ENCODE peak calls at places on chromosome 18, in eight cellular contexts. C is stomach, Q is GM06990, O is adrenal gland, I is IMR-90, U is endothelial cell, W is cardiac fibroblast, D is Calu3. T is an unnamed sample.

GRCh38 chr18:76553715-76554603 is 58.9 kb upstream of the ZNF516 start:
- DNase-seq in C (no peak), Q (no peak), O (no peak), I (peak), U (no peak), W (peak), D (no peak), T (no peak)

GRCh38 chr18:30359521-30359920 is 683.0 kb downstream of the DSC3 start:
- DNase-seq in C (no peak), Q (no peak), O (no peak), I (no peak), U (no peak), W (no peak), D (peak), T (no peak)

GRCh38 chr18:57915848-57916596 is 112.9 kb upstream of the ATP8B1 start:
- DNase-seq in C (no peak), Q (no peak), O (no peak), I (peak), U (peak), W (peak), D (peak), T (no peak)

GRCh38 chr18:48730010-48730409 is 191.2 kb downstream of the CTIF start:
- DNase-seq in C (no peak), Q (no peak), O (no peak), I (no peak), U (no peak), W (no peak), D (no peak), T (no peak)

GRCh38 chr18:46677609-46678470 is 20.8 kb upstream of the LOXHD1 start:
- DNase-seq in C (no peak), Q (no peak), O (peak), I (no peak), U (no peak), W (peak), D (no peak), T (peak)

GRCh38 chr18:71022389-71022788 is 733.5 kb downstream of the SOCS6 start:
- DNase-seq in C (no peak), Q (no peak), O (no peak), I (no peak), U (no peak), W (no peak), D (no peak), T (no peak)

GRCh38 chr18:28267878-28268625 is 91.1 kb upstream of the CDH2 start:
- DNase-seq in C (no peak), Q (no peak), O (no peak), I (peak), U (no peak), W (peak), D (no peak), T (no peak)

GRCh38 chr18:1627494-1627893 is 722.8 kb downstream of the ADCYAP1 start:
- DNase-seq in C (no peak), Q (no peak), O (no peak), I (no peak), U (no peak), W (no peak), D (no peak), T (no peak)

GRCh38 chr18:30280861-30281470 is 761.6 kb downstream of the DSC3 start:
- DNase-seq in C (no peak), Q (no peak), O (no peak), I (peak), U (peak), W (peak), D (peak), T (no peak)

GRCh38 chr18:76227759-76228158 is 267.3 kb downstream of the ZNF516 start:
- DNase-seq in C (no peak), Q (no peak), O (no peak), I (no peak), U (no peak), W (no peak), D (no peak), T (no peak)

GRCh38 chr18:38450876-38451275 is 885.3 kb upstream of the CELF4 start:
- DNase-seq in C (no peak), Q (no peak), O (no peak), I (no peak), U (no peak), W (peak), D (no peak), T (no peak)

GRCh38 chr18:27413495-27414401 is 228.6 kb upstream of the CHST9 start:
- DNase-seq in C (no peak), Q (no peak), O (no peak), I (no peak), U (no peak), W (peak), D (no peak), T (no peak)

GRCh38 chr18:55321268-55322175 is 266.5 kb downstream of the TCF4 start:
- DNase-seq in C (peak), Q (peak), O (peak), I (peak), U (peak), W (peak), D (peak), T (peak)

GRCh38 chr18:36247036-36247435 is 50.5 kb upstream of the FHOD3 start:
- DNase-seq in C (no peak), Q (no peak), O (no peak), I (peak), U (no peak), W (no peak), D (no peak), T (no peak)

GRCh38 chr18:44709297-44710117 is 28.8 kb downstream of the SETBP1 start:
- DNase-seq in C (no peak), Q (peak), O (no peak), I (no peak), U (no peak), W (no peak), D (no peak), T (peak)

GRCh38 chr18:46577546-46577945 is 79.5 kb downstream of the LOXHD1 start:
- DNase-seq in C (no peak), Q (no peak), O (no peak), I (no peak), U (no peak), W (no peak), D (no peak), T (no peak)

GRCh38 chr18:26546170-26546874 is 2.0 kb downstream of the KCTD1 start:
- DNase-seq in C (no peak), Q (no peak), O (no peak), I (no peak), U (no peak), W (no peak), D (no peak), T (peak)

GRCh38 chr18:9897129-9897528 is 11.4 kb downstream of the TXNDC2 start:
- DNase-seq in C (no peak), Q (no peak), O (no peak), I (no peak), U (no peak), W (no peak), D (no peak), T (no peak)

GRCh38 chr18:69845588-69846506 is 101.8 kb downstream of the CD226 start:
- DNase-seq in C (no peak), Q (no peak), O (no peak), I (peak), U (no peak), W (peak), D (no peak), T (no peak)

GRCh38 chr18:75070625-75071483 is 138.1 kb downstream of the PTGR3 start:
- DNase-seq in C (peak), Q (peak), O (peak), I (peak), U (peak), W (peak), D (peak), T (peak)

GRCh38 chr18:26648509-26649192 is 100.3 kb upstream of the KCTD1 start:
- DNase-seq in C (no peak), Q (no peak), O (no peak), I (no peak), U (no peak), W (no peak), D (no peak), T (peak)

GRCh38 chr18:57801379-57802165 is 1.5 kb downstream of the ATP8B1 start:
- DNase-seq in C (peak), Q (no peak), O (peak), I (no peak), U (peak), W (no peak), D (peak), T (peak)

GRCh38 chr18:54607213-54607934 is 16.3 kb downstream of the DYNAP start:
- DNase-seq in C (peak), Q (no peak), O (no peak), I (peak), U (no peak), W (peak), D (peak), T (no peak)

GRCh38 chr18:26227051-26227672 is 917 bp downstream of the TAF4B start:
- DNase-seq in C (no peak), Q (peak), O (no peak), I (no peak), U (no peak), W (peak), D (no peak), T (no peak)

GRCh38 chr18:10660485-10660884 is 134.7 kb downstream of the NAPG start:
- DNase-seq in C (no peak), Q (no peak), O (no peak), I (peak), U (no peak), W (peak), D (peak), T (no peak)

GRCh38 chr18:48957136-48957535 is 6.4 kb upstream of the SMAD7 start:
- DNase-seq in C (no peak), Q (no peak), O (no peak), I (no peak), U (no peak), W (no peak), D (no peak), T (no peak)

GRCh38 chr18:74148543-74149070 is 284 bp downstream of the TIMM21 start:
- DNase-seq in C (no peak), Q (no peak), O (no peak), I (no peak), U (no peak), W (no peak), D (no peak), T (no peak)

GRCh38 chr18:5518899-5519371 is 24.9 kb downstream of the EPB41L3 start:
- DNase-seq in C (no peak), Q (no peak), O (peak), I (peak), U (no peak), W (peak), D (no peak), T (no peak)

GRCh38 chr18:25674183-25674582 is 322.2 kb upstream of the ZNF521 start:
- DNase-seq in C (no peak), Q (no peak), O (no peak), I (no peak), U (no peak), W (no peak), D (no peak), T (no peak)

GRCh38 chr18:55337153-55337552 is 250.8 kb downstream of the TCF4 start:
- DNase-seq in C (no peak), Q (no peak), O (no peak), I (no peak), U (no peak), W (no peak), D (no peak), T (no peak)

GRCh38 chr18:14978962-14979535 is 231.1 kb downstream of the ANKRD30B start:
- DNase-seq in C (no peak), Q (no peak), O (peak), I (no peak), U (peak), W (no peak), D (peak), T (no peak)

GRCh38 chr18:35042389-35043066 is 1.3 kb downstream of the MAPRE2 start:
- DNase-seq in C (no peak), Q (peak), O (no peak), I (no peak), U (no peak), W (peak), D (no peak), T (peak)

GRCh38 chr18:48825101-48825745 is 125.5 kb downstream of the SMAD7 start:
- DNase-seq in C (peak), Q (no peak), O (no peak), I (peak), U (no peak), W (peak), D (no peak), T (no peak)

GRCh38 chr18:76530391-76530790 is 35.3 kb upstream of the ZNF516 start:
- DNase-seq in C (no peak), Q (no peak), O (no peak), I (no peak), U (no peak), W (no peak), D (no peak), T (no peak)

GRCh38 chr18:58225101-58225500 is 181.1 kb downstream of the NEDD4L start:
- DNase-seq in C (no peak), Q (peak), O (no peak), I (no peak), U (no peak), W (no peak), D (no peak), T (peak)

GRCh38 chr18:76314496-76314895 is 180.5 kb downstream of the ZNF516 start:
- DNase-seq in C (no peak), Q (no peak), O (no peak), I (no peak), U (no peak), W (no peak), D (no peak), T (no peak)

GRCh38 chr18:63366991-63367240 is at the start of gene KDSR:
- DNase-seq in C (no peak), Q (no peak), O (no peak), I (no peak), U (no peak), W (no peak), D (no peak), T (no peak)

GRCh38 chr18:22558945-22559385 is 141.2 kb upstream of the CTAGE1 start:
- DNase-seq in C (peak), Q (no peak), O (peak), I (peak), U (peak), W (peak), D (peak), T (no peak)

GRCh38 chr18:13545955-13546354 is 180.4 kb downstream of the FAM210A start:
- DNase-seq in C (no peak), Q (no peak), O (no peak), I (no peak), U (no peak), W (no peak), D (no peak), T (no peak)

GRCh38 chr18:13549879-13550231 is 176.5 kb downstream of the FAM210A start:
- DNase-seq in C (no peak), Q (no peak), O (no peak), I (no peak), U (no peak), W (no peak), D (no peak), T (no peak)

GRCh38 chr18:13547347-13547746 is 179.0 kb downstream of the FAM210A start:
- DNase-seq in C (no peak), Q (no peak), O (no peak), I (no peak), U (no peak), W (no peak), D (no peak), T (no peak)

GRCh38 chr18:13548944-13549878 is 177.1 kb downstream of the FAM210A start:
- DNase-seq in C (no peak), Q (no peak), O (no peak), I (no peak), U (no peak), W (no peak), D (no peak), T (peak)

DNA sequence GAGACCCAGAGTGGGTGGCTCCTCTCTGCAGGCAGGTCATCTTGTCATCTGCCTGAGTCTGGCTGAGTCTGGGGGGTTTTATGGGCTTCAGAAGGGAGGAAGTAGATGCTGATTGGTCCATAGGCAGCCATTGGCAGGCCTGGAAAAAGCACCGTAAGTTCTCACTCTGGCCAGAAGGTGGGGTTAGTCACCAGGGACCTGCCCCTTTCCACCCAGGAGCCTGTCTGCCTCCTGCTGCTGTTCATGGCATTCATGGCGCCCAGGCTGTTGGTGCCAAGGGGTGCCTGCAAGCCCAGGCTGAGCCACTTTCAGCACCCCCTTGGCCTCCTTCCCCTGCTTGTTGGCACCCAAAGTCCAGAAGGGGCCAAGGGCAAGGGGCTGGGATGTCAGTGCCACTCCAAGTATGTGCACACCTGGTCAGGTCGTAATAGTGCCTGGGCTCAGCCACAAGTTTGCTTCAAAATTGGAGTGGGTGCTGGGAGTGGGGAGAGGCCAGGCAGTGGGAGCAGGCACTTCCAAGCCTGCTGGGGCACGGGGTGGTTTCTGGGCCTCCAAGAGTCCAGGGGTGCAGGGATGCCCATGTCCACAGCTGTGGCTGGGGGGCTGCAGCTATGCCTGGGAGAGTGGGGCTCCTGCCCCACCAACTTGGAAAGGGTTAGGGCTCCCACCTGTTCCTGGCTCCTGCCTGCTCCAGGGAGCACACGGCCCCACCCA is 178.1 kb downstream of the FAM210A start:
- DNase-seq in C (no peak), Q (no peak), O (no peak), I (no peak), U (no peak), W (no peak), D (no peak), T (no peak)
- TF ChIP-seq CTCF in C (no peak), Q (peak), O (no peak), I (no peak), U (no peak), W (no peak), D (no peak), T (no peak)

GRCh38 chr18:37393945-37394609 is 171.5 kb downstream of the CELF4 start:
- DNase-seq in C (peak), Q (peak), O (peak), I (peak), U (peak), W (peak), D (peak), T (peak)
- TF ChIP-seq CTCF in C (no peak), Q (no peak), O (no peak), I (peak), U (no peak), W (no peak), D (no peak), T (no peak)

GRCh38 chr18:40006553-40007073 is 1948.4 kb upstream of the PIK3C3 start:
- DNase-seq in C (no peak), Q (no peak), O (no peak), I (no peak), U (no peak), W (no peak), D (no peak), T (no peak)
- TF ChIP-seq CTCF in C (no peak), Q (no peak), O (no peak), I (no peak), U (no peak), W (no peak), D (no peak), T (no peak)

GRCh38 chr18:2994603-2995432 is 18.1 kb downstream of the LPIN2 start:
- DNase-seq in C (no peak), Q (peak), O (no peak), I (no peak), U (peak), W (no peak), D (peak), T (peak)
- TF ChIP-seq CTCF in C (peak), Q (peak), O (no peak), I (peak), U (no peak), W (peak), D (peak), T (peak)

GRCh38 chr18:40019797-40020392 is 1935.1 kb upstream of the PIK3C3 start:
- DNase-seq in C (no peak), Q (no peak), O (no peak), I (no peak), U (no peak), W (peak), D (no peak), T (no peak)
- TF ChIP-seq CTCF in C (no peak), Q (no peak), O (no peak), I (no peak), U (no peak), W (no peak), D (no peak), T (no peak)

GRCh38 chr18:6927136-6927535 is 190.5 kb downstream of the LAMA1 start:
- DNase-seq in C (no peak), Q (no peak), O (no peak), I (no peak), U (no peak), W (no peak), D (no peak), T (no peak)
- TF ChIP-seq CTCF in C (no peak), Q (no peak), O (no peak), I (no peak), U (no peak), W (no peak), D (no peak), T (no peak)